ENCODE peak calls at places on chromosomes 2 and 18, in seven cellular contexts. One of them, this sample, is unnamed.

GRCh38 chr2:16218651-16219050 is 278.3 kb downstream of the MYCN start:
- DNase-seq in left ventricle myocardium inferior: no peak
- DNase-seq in IMR-90: no peak
- DNase-seq in AG10803: no peak
- DNase-seq in brain microvascular endothelial cell: no peak
- DNase-seq in A549: peak
- DNase-seq in mesendoderm: peak
- DNase-seq in this sample: peak

GRCh38 chr18:77105021-77105420 is 27.6 kb downstream of the MBP start:
- DNase-seq in left ventricle myocardium inferior: no peak
- DNase-seq in A549: no peak
- DNase-seq in IMR-90: no peak
- DNase-seq in AG10803: peak
- DNase-seq in mesendoderm: no peak
- DNase-seq in brain microvascular endothelial cell: no peak
- DNase-seq in this sample: no peak

GRCh38 chr2:168348076-168348475 is 100.7 kb upstream of the STK39 start:
- DNase-seq in brain microvascular endothelial cell: peak
- DNase-seq in left ventricle myocardium inferior: no peak
- DNase-seq in A549: peak
- DNase-seq in IMR-90: peak
- DNase-seq in mesendoderm: peak
- DNase-seq in AG10803: peak
- DNase-seq in this sample: peak

GRCh38 chr2:236204953-236205352 is 36.8 kb upstream of the GBX2 start:
- DNase-seq in brain microvascular endothelial cell: no peak
- DNase-seq in IMR-90: no peak
- DNase-seq in A549: no peak
- DNase-seq in left ventricle myocardium inferior: no peak
- DNase-seq in mesendoderm: no peak
- DNase-seq in AG10803: no peak
- DNase-seq in this sample: no peak

GRCh38 chr2:167715932-167716331 is 531.5 kb downstream of the STK39 start:
- DNase-seq in brain microvascular endothelial cell: no peak
- DNase-seq in IMR-90: no peak
- DNase-seq in mesendoderm: no peak
- DNase-seq in A549: no peak
- DNase-seq in left ventricle myocardium inferior: no peak
- DNase-seq in AG10803: no peak
- DNase-seq in this sample: peak

GRCh38 chr2:12080360-12080759 is 333.9 kb downstream of the LPIN1 start:
- DNase-seq in mesendoderm: no peak
- DNase-seq in AG10803: no peak
- DNase-seq in brain microvascular endothelial cell: no peak
- DNase-seq in left ventricle myocardium inferior: no peak
- DNase-seq in IMR-90: no peak
- DNase-seq in A549: no peak
- DNase-seq in this sample: no peak

GRCh38 chr2:201363857-201364560 is 6.9 kb upstream of the FLACC1 start:
- DNase-seq in IMR-90: peak
- DNase-seq in AG10803: peak
- DNase-seq in brain microvascular endothelial cell: peak
- DNase-seq in mesendoderm: peak
- DNase-seq in left ventricle myocardium inferior: no peak
- DNase-seq in A549: peak
- DNase-seq in this sample: peak

GRCh38 chr2:84830095-84830494 is 50.8 kb downstream of the TRABD2A start:
- DNase-seq in IMR-90: no peak
- DNase-seq in brain microvascular endothelial cell: no peak
- DNase-seq in A549: no peak
- DNase-seq in mesendoderm: peak
- DNase-seq in left ventricle myocardium inferior: peak
- DNase-seq in AG10803: peak
- DNase-seq in this sample: no peak

GRCh38 chr2:8794923-8795825 is 42.2 kb downstream of the KIDINS220 start:
- DNase-seq in mesendoderm: no peak
- DNase-seq in left ventricle myocardium inferior: no peak
- DNase-seq in AG10803: peak
- DNase-seq in IMR-90: peak
- DNase-seq in brain microvascular endothelial cell: no peak
- DNase-seq in A549: no peak
- DNase-seq in this sample: no peak

GRCh38 chr2:44118257-44118656 is 50.4 kb upstream of the PPM1B start:
- DNase-seq in A549: no peak
- DNase-seq in IMR-90: peak
- DNase-seq in mesendoderm: no peak
- DNase-seq in AG10803: peak
- DNase-seq in left ventricle myocardium inferior: no peak
- DNase-seq in brain microvascular endothelial cell: peak
- DNase-seq in this sample: no peak

GRCh38 chr2:170449034-170449433 is 266.1 kb upstream of the SP5 start:
- DNase-seq in brain microvascular endothelial cell: no peak
- DNase-seq in IMR-90: no peak
- DNase-seq in left ventricle myocardium inferior: no peak
- DNase-seq in mesendoderm: no peak
- DNase-seq in AG10803: no peak
- DNase-seq in A549: no peak
- DNase-seq in this sample: no peak

GRCh38 chr18:11163668-11164067 is 14.3 kb upstream of the PIEZO2 start:
- DNase-seq in IMR-90: peak
- DNase-seq in left ventricle myocardium inferior: peak
- DNase-seq in AG10803: no peak
- DNase-seq in brain microvascular endothelial cell: no peak
- DNase-seq in mesendoderm: peak
- DNase-seq in A549: peak
- DNase-seq in this sample: peak

GRCh38 chr18:11162889-11163288 is 13.5 kb upstream of the PIEZO2 start:
- DNase-seq in mesendoderm: peak
- DNase-seq in brain microvascular endothelial cell: no peak
- DNase-seq in IMR-90: no peak
- DNase-seq in AG10803: no peak
- DNase-seq in A549: no peak
- DNase-seq in left ventricle myocardium inferior: no peak
- DNase-seq in this sample: no peak

GRCh38 chr18:11167778-11168177 is 18.4 kb upstream of the PIEZO2 start:
- DNase-seq in mesendoderm: no peak
- DNase-seq in AG10803: peak
- DNase-seq in brain microvascular endothelial cell: peak
- DNase-seq in IMR-90: peak
- DNase-seq in left ventricle myocardium inferior: no peak
- DNase-seq in A549: no peak
- DNase-seq in this sample: no peak

GRCh38 chr18:11165138-11165537 is 15.8 kb upstream of the PIEZO2 start:
- DNase-seq in left ventricle myocardium inferior: no peak
- DNase-seq in mesendoderm: no peak
- DNase-seq in AG10803: no peak
- DNase-seq in brain microvascular endothelial cell: no peak
- DNase-seq in A549: no peak
- DNase-seq in IMR-90: no peak
- DNase-seq in this sample: no peak

DNA sequence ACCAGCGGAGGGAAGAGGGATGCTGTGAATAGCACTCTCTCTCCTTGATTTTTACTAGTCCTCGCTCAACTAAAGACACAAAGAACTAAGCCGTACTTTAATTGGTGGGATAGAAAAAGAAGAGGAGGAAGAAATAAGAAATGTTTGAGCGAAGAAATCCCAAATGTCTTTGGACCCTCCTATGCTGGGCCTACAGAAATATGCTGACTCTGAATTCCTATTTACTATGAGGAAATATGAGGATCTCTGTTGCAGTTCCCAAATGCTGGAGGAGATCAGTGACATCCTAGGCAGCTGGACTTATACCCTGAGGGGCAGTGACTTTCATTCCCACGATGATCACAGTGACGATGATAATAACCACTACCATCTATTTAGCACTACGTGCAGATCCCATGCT is 16.6 kb upstream of the PIEZO2 start:
- DNase-seq in left ventricle myocardium inferior: no peak
- DNase-seq in brain microvascular endothelial cell: no peak
- DNase-seq in mesendoderm: no peak
- DNase-seq in IMR-90: no peak
- DNase-seq in AG10803: no peak
- DNase-seq in A549: no peak
- DNase-seq in this sample: no peak
- H3K4me3 ChIP-seq in left ventricle myocardium inferior: no peak
- H3K4me3 ChIP-seq in brain microvascular endothelial cell: no peak
- H3K4me3 ChIP-seq in mesendoderm: no peak
- H3K4me3 ChIP-seq in IMR-90: no peak
- H3K4me3 ChIP-seq in AG10803: no peak
- H3K4me3 ChIP-seq in A549: no peak
- H3K4me3 ChIP-seq in this sample: no peak

GRCh38 chr18:57432118-57432517 is 3.1 kb upstream of the ONECUT2 start:
- DNase-seq in A549: no peak
- DNase-seq in mesendoderm: no peak
- DNase-seq in IMR-90: no peak
- DNase-seq in AG10803: no peak
- DNase-seq in left ventricle myocardium inferior: no peak
- DNase-seq in brain microvascular endothelial cell: no peak
- DNase-seq in this sample: no peak

GRCh38 chr18:57434536-57435494 is at the start of gene ONECUT2:
- DNase-seq in brain microvascular endothelial cell: peak
- DNase-seq in AG10803: peak
- DNase-seq in mesendoderm: peak
- DNase-seq in left ventricle myocardium inferior: peak
- DNase-seq in IMR-90: peak
- DNase-seq in A549: peak
- DNase-seq in this sample: peak

GRCh38 chr18:57434177-57434535 is 1.0 kb upstream of the ONECUT2 start:
- DNase-seq in mesendoderm: no peak
- DNase-seq in IMR-90: no peak
- DNase-seq in left ventricle myocardium inferior: no peak
- DNase-seq in AG10803: no peak
- DNase-seq in brain microvascular endothelial cell: no peak
- DNase-seq in A549: no peak
- DNase-seq in this sample: no peak

GRCh38 chr18:57432765-57433400 is 2.3 kb upstream of the ONECUT2 start:
- DNase-seq in mesendoderm: peak
- DNase-seq in IMR-90: no peak
- DNase-seq in brain microvascular endothelial cell: no peak
- DNase-seq in A549: no peak
- DNase-seq in left ventricle myocardium inferior: no peak
- DNase-seq in AG10803: no peak
- DNase-seq in this sample: no peak

GRCh38 chr18:57433492-57434176 is 1.5 kb upstream of the ONECUT2 start:
- DNase-seq in A549: no peak
- DNase-seq in AG10803: no peak
- DNase-seq in brain microvascular endothelial cell: no peak
- DNase-seq in IMR-90: no peak
- DNase-seq in mesendoderm: peak
- DNase-seq in left ventricle myocardium inferior: no peak
- DNase-seq in this sample: no peak
- H3K4me3 ChIP-seq in A549: peak
- H3K4me3 ChIP-seq in AG10803: no peak
- H3K4me3 ChIP-seq in brain microvascular endothelial cell: no peak
- H3K4me3 ChIP-seq in IMR-90: no peak
- H3K4me3 ChIP-seq in mesendoderm: no peak
- H3K4me3 ChIP-seq in left ventricle myocardium inferior: peak
- H3K4me3 ChIP-seq in this sample: peak

DNA sequence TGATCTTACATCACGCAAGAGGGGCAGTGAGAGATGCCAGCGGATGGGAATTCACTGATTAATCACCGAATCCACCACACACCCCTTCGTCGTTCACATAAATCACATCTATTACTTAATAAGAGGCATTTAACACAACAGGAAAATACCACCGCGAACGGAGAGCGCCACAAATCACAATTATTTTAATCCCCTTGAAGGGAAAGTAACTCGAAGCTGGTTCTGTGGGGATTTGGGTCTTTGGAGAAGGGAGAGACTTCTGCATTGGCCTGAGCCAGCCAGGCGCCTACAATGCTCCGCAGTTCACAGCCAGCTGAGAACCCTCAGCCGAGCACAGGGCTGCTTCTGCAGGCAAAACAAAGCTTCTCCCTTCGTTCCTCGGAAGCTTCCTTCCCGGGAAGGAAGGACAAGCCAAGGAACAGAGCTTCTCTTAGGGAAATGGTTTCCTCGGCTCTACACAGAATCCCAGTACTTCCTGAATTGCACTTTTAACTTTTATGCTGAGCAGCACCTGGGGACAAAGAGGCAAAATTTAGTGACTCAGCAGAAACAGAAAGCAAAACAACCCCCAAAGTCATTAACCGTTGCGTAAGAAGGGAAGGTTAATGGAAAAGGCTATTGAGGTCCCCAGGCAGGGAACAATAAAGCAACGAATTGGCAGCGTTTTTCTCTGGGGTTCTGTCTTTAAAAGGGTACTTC is at the start of gene LRP1B:
- DNase-seq in brain microvascular endothelial cell: peak
- DNase-seq in left ventricle myocardium inferior: no peak
- DNase-seq in A549: no peak
- DNase-seq in IMR-90: peak
- DNase-seq in mesendoderm: peak
- DNase-seq in AG10803: peak
- DNase-seq in this sample: peak
- H3K4me3 ChIP-seq in brain microvascular endothelial cell: peak
- H3K4me3 ChIP-seq in left ventricle myocardium inferior: peak
- H3K4me3 ChIP-seq in A549: peak
- H3K4me3 ChIP-seq in IMR-90: peak
- H3K4me3 ChIP-seq in mesendoderm: peak
- H3K4me3 ChIP-seq in AG10803: peak
- H3K4me3 ChIP-seq in this sample: peak

GRCh38 chr2:204665244-204665643 is 120.0 kb downstream of the PARD3B start:
- DNase-seq in IMR-90: peak
- DNase-seq in brain microvascular endothelial cell: peak
- DNase-seq in mesendoderm: peak
- DNase-seq in A549: peak
- DNase-seq in AG10803: peak
- DNase-seq in left ventricle myocardium inferior: no peak
- DNase-seq in this sample: no peak

GRCh38 chr2:204667990-204668389 is 122.7 kb downstream of the PARD3B start:
- DNase-seq in mesendoderm: no peak
- DNase-seq in A549: no peak
- DNase-seq in IMR-90: no peak
- DNase-seq in left ventricle myocardium inferior: no peak
- DNase-seq in brain microvascular endothelial cell: no peak
- DNase-seq in AG10803: no peak
- DNase-seq in this sample: no peak

GRCh38 chr2:204663816-204664421 is 118.6 kb downstream of the PARD3B start:
- DNase-seq in mesendoderm: no peak
- DNase-seq in A549: no peak
- DNase-seq in left ventricle myocardium inferior: no peak
- DNase-seq in IMR-90: no peak
- DNase-seq in AG10803: peak
- DNase-seq in brain microvascular endothelial cell: no peak
- DNase-seq in this sample: no peak

GRCh38 chr2:204664708-204665121 is 119.4 kb downstream of the PARD3B start:
- DNase-seq in mesendoderm: peak
- DNase-seq in AG10803: peak
- DNase-seq in left ventricle myocardium inferior: no peak
- DNase-seq in brain microvascular endothelial cell: peak
- DNase-seq in A549: peak
- DNase-seq in IMR-90: peak
- DNase-seq in this sample: no peak

DNA sequence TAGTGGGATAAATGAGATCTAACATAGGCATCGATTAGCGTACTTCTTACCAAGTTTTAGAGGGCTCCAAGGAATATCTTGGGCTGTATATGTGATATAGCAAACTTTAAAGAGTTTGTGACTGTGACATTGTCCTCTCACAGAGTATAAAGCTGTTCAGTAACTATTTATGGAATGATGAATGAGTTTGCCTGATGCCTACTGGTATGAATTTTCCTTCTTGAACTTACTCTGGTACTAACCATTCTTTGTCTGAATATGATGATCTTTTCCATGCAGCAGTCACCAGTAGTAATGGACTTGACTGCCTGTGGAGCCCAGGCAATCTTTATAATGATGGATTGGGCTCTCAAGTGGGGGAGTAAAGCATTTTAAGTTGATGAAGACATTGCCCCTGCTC is 120.5 kb downstream of the PARD3B start:
- DNase-seq in brain microvascular endothelial cell: no peak
- DNase-seq in mesendoderm: no peak
- DNase-seq in AG10803: peak
- DNase-seq in IMR-90: no peak
- DNase-seq in A549: no peak
- DNase-seq in left ventricle myocardium inferior: no peak
- DNase-seq in this sample: no peak
- H3K4me3 ChIP-seq in brain microvascular endothelial cell: no peak
- H3K4me3 ChIP-seq in mesendoderm: no peak
- H3K4me3 ChIP-seq in AG10803: no peak
- H3K4me3 ChIP-seq in IMR-90: no peak
- H3K4me3 ChIP-seq in A549: no peak
- H3K4me3 ChIP-seq in left ventricle myocardium inferior: no peak
- H3K4me3 ChIP-seq in this sample: no peak

This sample was measured in H7.